ENCODE peak calls at places on chromosomes 3 and 15, in five cellular contexts. B, U, D, N and I are unnamed samples.

GRCh38 chr3:10815487-10815886 is 541 bp upstream of the SLC6A11 start:
- DNase-seq in N (no peak), B (no peak), D (no peak), U (no peak), I (no peak)

GRCh38 chr3:40586866-40587265 is 62.1 kb downstream of the ZNF621 start:
- DNase-seq in U (no peak), N (no peak), D (no peak), B (no peak), I (no peak)

GRCh38 chr15:91117375-91117774 is 17.3 kb downstream of the SV2B start:
- DNase-seq in U (no peak), B (no peak), N (no peak), D (no peak), I (no peak)

GRCh38 chr15:50190723-50191122 is 8.7 kb downstream of the SLC27A2 start:
- DNase-seq in N (peak), B (no peak), D (no peak), U (no peak), I (no peak)

GRCh38 chr3:9552252-9552999 is 1.2 kb downstream of the LHFPL4 start:
- DNase-seq in U (peak), D (peak), B (peak), N (peak), I (peak)

GRCh38 chr3:158748237-158748828 is 16.1 kb upstream of the RARRES1 start:
- DNase-seq in D (no peak), U (no peak), N (no peak), B (peak), I (peak)

GRCh38 chr3:143309622-143310190 is 190.1 kb downstream of the CHST2 start:
- DNase-seq in N (no peak), B (peak), U (no peak), D (no peak), I (no peak)

GRCh38 chr3:195583831-195584542 is at the start of gene APOD:
- DNase-seq in B (peak), D (no peak), N (no peak), U (peak), I (peak)

GRCh38 chr3:111729087-111729846 is 129.8 kb upstream of the PHLDB2 start:
- DNase-seq in U (peak), D (peak), N (no peak), B (peak), I (peak)

GRCh38 chr3:48407542-48408099 is 22.3 kb downstream of the PLXNB1 start:
- DNase-seq in N (no peak), U (no peak), B (peak), D (peak), I (no peak)

GRCh38 chr3:170414202-170414663 is 4.4 kb upstream of the CLDN11 start:
- DNase-seq in U (peak), B (peak), N (no peak), D (no peak), I (peak)

GRCh38 chr3:150970665-150971327 is 1.7 kb downstream of the CLRN1 start:
- DNase-seq in U (peak), N (peak), D (no peak), B (no peak), I (peak)

GRCh38 chr15:23567921-23568320 is 2.4 kb downstream of the MKRN3 start:
- DNase-seq in N (no peak), D (no peak), B (no peak), U (no peak), I (no peak)

GRCh38 chr3:182118081-182118480 is 406.4 kb downstream of the SOX2 start:
- DNase-seq in U (peak), B (no peak), D (no peak), N (peak), I (no peak)

GRCh38 chr3:136751259-136752045 is 726 bp downstream of the STAG1 start:
- DNase-seq in D (peak), B (peak), U (peak), N (no peak), I (peak)

GRCh38 chr3:196122688-196123046 is 40.8 kb upstream of the TFRC start:
- DNase-seq in U (no peak), B (no peak), D (no peak), N (no peak), I (no peak)

GRCh38 chr3:159260049-159260662 is 458.3 kb downstream of the MFSD1 start:
- DNase-seq in U (peak), N (peak), B (peak), D (no peak), I (peak)

GRCh38 chr3:59774613-59775012 is 724.8 kb upstream of the CFAP20DC start:
- DNase-seq in D (no peak), B (no peak), N (peak), U (peak), I (peak)

GRCh38 chr3:32297366-32297765 is 58.9 kb downstream of the CMTM8 start:
- DNase-seq in D (no peak), N (no peak), U (no peak), B (no peak), I (no peak)

DNA sequence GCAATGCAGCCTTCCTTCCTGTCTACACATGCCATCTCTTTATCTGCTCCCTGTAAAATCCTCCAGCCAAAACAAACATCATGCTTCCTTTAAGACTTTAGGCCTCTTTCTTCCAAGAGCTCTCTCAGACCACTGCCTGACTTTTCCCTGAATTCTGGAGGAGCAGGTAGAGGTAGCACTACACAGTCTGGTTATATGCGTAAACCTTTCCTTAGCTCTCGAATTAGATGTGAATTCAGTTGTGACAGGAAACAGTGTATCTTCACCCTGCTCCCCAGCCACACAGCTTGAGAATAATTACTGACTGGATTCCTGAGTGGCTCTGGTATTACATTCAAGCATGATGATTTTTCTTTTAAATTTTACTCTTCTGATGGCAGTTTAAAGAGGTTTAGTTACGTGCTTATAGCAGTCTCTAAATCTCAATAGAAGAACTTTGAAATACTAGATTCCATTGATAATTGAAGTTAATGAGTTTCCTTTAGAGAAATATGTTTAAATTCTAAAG is 98.7 kb downstream of the FNDC3B start:
- DNase-seq in U (peak), B (no peak), N (no peak), D (no peak), I (peak)
- H3K4me3 ChIP-seq in U (no peak), B (no peak), N (no peak), D (no peak), I (no peak)

GRCh38 chr3:77038928-77039605 is 832 bp upstream of the ROBO2 start:
- DNase-seq in D (peak), B (no peak), N (no peak), U (peak), I (no peak)

GRCh38 chr3:77041756-77042155 is 1.9 kb downstream of the ROBO2 start:
- DNase-seq in D (no peak), B (no peak), N (no peak), U (no peak), I (no peak)

GRCh38 chr3:77041156-77041696 is 1.3 kb downstream of the ROBO2 start:
- DNase-seq in N (no peak), U (no peak), D (no peak), B (no peak), I (no peak)

GRCh38 chr3:77039606-77040553 is at the start of gene ROBO2:
- DNase-seq in U (peak), B (no peak), D (peak), N (no peak), I (peak)

GRCh38 chr3:77038468-77038927 is 1.4 kb upstream of the ROBO2 start:
- DNase-seq in N (peak), B (peak), D (peak), U (peak), I (peak)
- TF ChIP-seq CTCF in N (peak), B (peak), D (peak), U (peak), I (peak)

DNA sequence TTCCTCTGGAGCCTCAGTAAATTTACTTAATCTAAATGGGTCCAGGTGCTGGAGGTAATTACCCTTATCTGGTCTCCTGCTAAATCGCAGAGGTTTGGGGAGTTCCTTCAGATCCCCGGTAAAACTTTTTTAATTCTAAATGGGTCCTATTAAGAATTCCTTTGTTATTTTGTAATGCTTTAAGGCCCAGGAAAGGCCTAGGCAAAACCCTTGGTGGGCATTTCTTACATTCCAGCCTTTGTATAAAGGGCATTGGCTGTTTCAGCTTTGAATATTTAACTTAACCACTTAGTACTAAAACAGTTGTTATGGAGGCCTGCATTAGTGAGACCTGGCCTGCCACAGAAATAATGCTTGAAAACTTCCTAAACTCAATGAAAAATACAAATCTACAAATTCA is 14.9 kb upstream of the ZNF662 start:
- DNase-seq in D (no peak), U (no peak), N (no peak), B (no peak), I (no peak)
- H3K4me3 ChIP-seq in D (no peak), U (no peak), N (no peak), B (no peak), I (no peak)

GRCh38 chr3:73257186-73257585 is 195.7 kb downstream of the EBLN2 start:
- DNase-seq in D (no peak), N (no peak), U (no peak), B (no peak), I (no peak)

GRCh38 chr3:73259291-73259690 is 197.8 kb downstream of the EBLN2 start:
- DNase-seq in D (no peak), N (no peak), B (no peak), U (no peak), I (no peak)

GRCh38 chr3:73255609-73256029 is 194.2 kb downstream of the EBLN2 start:
- DNase-seq in B (peak), D (peak), U (peak), N (peak), I (peak)

GRCh38 chr3:73259841-73260240 is 198.4 kb downstream of the EBLN2 start:
- DNase-seq in B (no peak), D (no peak), N (no peak), U (peak), I (no peak)

DNA sequence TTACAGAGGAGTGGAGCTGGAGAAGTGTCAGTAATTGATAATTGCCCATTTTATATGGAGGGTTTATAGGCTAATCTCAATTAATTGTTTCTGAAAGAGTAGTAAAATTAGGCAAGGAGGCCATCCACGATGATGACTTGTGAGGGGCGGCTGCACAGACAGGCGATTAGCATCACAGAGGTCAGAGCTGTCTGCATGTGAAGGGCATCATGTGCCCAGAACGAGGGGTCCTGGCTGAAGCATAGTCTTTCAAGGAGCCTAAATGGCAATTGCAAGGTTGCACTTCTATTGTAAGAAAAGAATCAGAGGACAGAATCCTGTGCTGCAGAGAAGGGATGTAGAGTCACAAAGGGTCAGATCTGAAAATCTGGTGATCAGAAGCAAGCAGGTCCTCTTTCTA is 196.6 kb downstream of the EBLN2 start:
- DNase-seq in N (no peak), B (no peak), U (no peak), D (no peak), I (no peak)
- TF ChIP-seq CTCF in N (no peak), B (no peak), U (no peak), D (no peak), I (no peak)

GRCh38 chr15:60801336-60801735 is 322.4 kb upstream of the ICE2 start:
- DNase-seq in B (no peak), N (no peak), U (no peak), D (no peak), I (no peak)

GRCh38 chr15:60800729-60801072 is 321.8 kb upstream of the ICE2 start:
- DNase-seq in U (no peak), D (no peak), B (no peak), N (no peak), I (no peak)

GRCh38 chr15:60804986-60805949 is 326.3 kb upstream of the ICE2 start:
- DNase-seq in N (no peak), B (peak), D (no peak), U (peak), I (peak)

GRCh38 chr15:60803059-60803458 is 324.1 kb upstream of the ICE2 start:
- DNase-seq in B (no peak), D (no peak), U (no peak), N (no peak), I (no peak)

GRCh38 chr15:60804551-60804950 is 325.6 kb upstream of the ICE2 start:
- DNase-seq in N (no peak), U (no peak), B (no peak), D (no peak), I (no peak)
- H3K4me3 ChIP-seq in N (no peak), U (no peak), B (no peak), D (no peak), I (no peak)

DNA sequence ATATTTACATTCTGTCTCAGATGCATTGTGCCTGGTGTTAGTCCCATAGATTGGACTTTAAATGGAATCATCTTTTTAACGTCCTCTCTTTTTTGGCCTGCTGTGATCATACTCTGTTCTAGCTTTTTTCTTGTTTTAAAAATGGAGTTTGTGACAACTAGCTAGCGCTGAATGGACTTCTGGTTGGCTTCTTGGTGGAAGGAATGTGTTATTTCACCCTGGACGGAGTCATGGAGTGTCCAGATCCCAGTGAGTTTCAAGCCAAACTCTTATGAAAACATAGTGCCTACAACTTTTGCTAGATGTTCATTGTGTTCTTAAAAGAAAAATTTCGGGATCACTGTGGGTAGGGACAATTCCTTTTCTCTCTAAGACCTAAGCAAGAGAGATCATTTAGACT is 192.6 kb downstream of the TCF12 start:
- DNase-seq in D (no peak), B (no peak), N (no peak), U (no peak), I (no peak)
- TF ChIP-seq CTCF in D (no peak), B (no peak), N (no peak), U (no peak), I (peak)

GRCh38 chr3:4949659-4950058 is 29.6 kb upstream of the BHLHE40 start:
- DNase-seq in D (no peak), N (no peak), B (no peak), U (no peak), I (no peak)

GRCh38 chr3:4949004-4949403 is 30.2 kb upstream of the BHLHE40 start:
- DNase-seq in D (no peak), U (no peak), B (no peak), N (no peak), I (no peak)

GRCh38 chr3:4950351-4950784 is 28.9 kb upstream of the BHLHE40 start:
- DNase-seq in D (no peak), N (no peak), B (no peak), U (no peak), I (no peak)

GRCh38 chr3:4953119-4953518 is 26.1 kb upstream of the BHLHE40 start:
- DNase-seq in D (no peak), U (peak), N (no peak), B (no peak), I (no peak)

GRCh38 chr3:4950948-4951347 is 28.3 kb upstream of the BHLHE40 start:
- DNase-seq in U (no peak), D (no peak), N (no peak), B (no peak), I (no peak)
- H3K4me3 ChIP-seq in U (no peak), D (no peak), N (no peak), B (no peak), I (no peak)